ENCODE peak calls at places on chromosome 22, in four cellular contexts. One of them, this sample, is unnamed.

GRCh38 chr22:45785458-45785857 is 113.8 kb downstream of the ATXN10 start:
- DNase-seq in IMR-90: peak
- DNase-seq in H9: no peak
- DNase-seq in H1: no peak
- DNase-seq in this sample: no peak

GRCh38 chr22:23180893-23181762 is 819 bp downstream of the BCR start:
- DNase-seq in IMR-90: no peak
- DNase-seq in H9: no peak
- DNase-seq in H1: no peak
- DNase-seq in this sample: peak

GRCh38 chr22:25354456-25354855 is 135.0 kb downstream of the CRYBB2 start:
- DNase-seq in IMR-90: no peak
- DNase-seq in H9: no peak
- DNase-seq in H1: no peak
- DNase-seq in this sample: no peak

GRCh38 chr22:41052661-41053490 is 39.5 kb upstream of the EP300 start:
- DNase-seq in IMR-90: peak
- DNase-seq in H9: no peak
- DNase-seq in H1: no peak
- DNase-seq in this sample: peak

GRCh38 chr22:25942989-25943411 is 201.0 kb downstream of the MYO18B start:
- DNase-seq in IMR-90: no peak
- DNase-seq in H9: peak
- DNase-seq in H1: no peak
- DNase-seq in this sample: peak

GRCh38 chr22:46050916-46051614 is 74.1 kb upstream of the WNT7B start:
- DNase-seq in IMR-90: no peak
- DNase-seq in H9: no peak
- DNase-seq in H1: no peak
- DNase-seq in this sample: no peak

GRCh38 chr22:25232301-25232700 is 12.9 kb downstream of the CRYBB2 start:
- DNase-seq in IMR-90: peak
- DNase-seq in H9: no peak
- DNase-seq in H1: no peak
- DNase-seq in this sample: peak

GRCh38 chr22:29212738-29213137 is 7.0 kb downstream of the EMID1 start:
- DNase-seq in IMR-90: no peak
- DNase-seq in H9: no peak
- DNase-seq in H1: no peak
- DNase-seq in this sample: no peak

GRCh38 chr22:27697888-27698287 is 103.7 kb downstream of the MN1 start:
- DNase-seq in IMR-90: no peak
- DNase-seq in H9: no peak
- DNase-seq in H1: no peak
- DNase-seq in this sample: no peak

GRCh38 chr22:25453557-25453956 is 110.9 kb upstream of the GRK3 start:
- DNase-seq in IMR-90: no peak
- DNase-seq in H9: no peak
- DNase-seq in H1: no peak
- DNase-seq in this sample: no peak

GRCh38 chr22:31155425-31155824 is 4.6 kb upstream of the RNF185 start:
- DNase-seq in IMR-90: peak
- DNase-seq in H9: no peak
- DNase-seq in H1: no peak
- DNase-seq in this sample: no peak

GRCh38 chr22:30865656-30866055 is 102.9 kb downstream of the MORC2 start:
- DNase-seq in IMR-90: no peak
- DNase-seq in H9: peak
- DNase-seq in H1: peak
- DNase-seq in this sample: no peak

GRCh38 chr22:24986816-24987215 is 34.3 kb downstream of the KIAA1671 start:
- DNase-seq in IMR-90: no peak
- DNase-seq in H9: no peak
- DNase-seq in H1: no peak
- DNase-seq in this sample: no peak

GRCh38 chr22:21881841-21882753 is 14.7 kb upstream of the MAPK1 start:
- DNase-seq in IMR-90: no peak
- DNase-seq in H9: no peak
- DNase-seq in H1: no peak
- DNase-seq in this sample: no peak

GRCh38 chr22:39290724-39291161 is 28.7 kb downstream of the RPL3 start:
- DNase-seq in IMR-90: peak
- DNase-seq in H9: peak
- DNase-seq in H1: no peak
- DNase-seq in this sample: no peak

GRCh38 chr22:23259916-23260644 is 79.8 kb downstream of the BCR start:
- DNase-seq in IMR-90: no peak
- DNase-seq in H9: peak
- DNase-seq in H1: peak
- DNase-seq in this sample: peak

GRCh38 chr22:39959640-39960447 is at the start of gene TMA7B:
- DNase-seq in IMR-90: peak
- DNase-seq in H9: peak
- DNase-seq in H1: no peak
- DNase-seq in this sample: peak

GRCh38 chr22:33918676-33919590 is 1.3 kb downstream of the LARGE1 start:
- DNase-seq in IMR-90: peak
- DNase-seq in H9: no peak
- DNase-seq in H1: no peak
- DNase-seq in this sample: peak

GRCh38 chr22:17483670-17484372 is 79.5 kb upstream of the SLC25A18 start:
- DNase-seq in IMR-90: no peak
- DNase-seq in H9: no peak
- DNase-seq in H1: no peak
- DNase-seq in this sample: no peak

GRCh38 chr22:27108425-27109114 is 451.2 kb downstream of the MIAT start:
- DNase-seq in IMR-90: no peak
- DNase-seq in H9: no peak
- DNase-seq in H1: no peak
- DNase-seq in this sample: peak

GRCh38 chr22:19734163-19734562 is 10.8 kb downstream of the GP1BB start:
- DNase-seq in IMR-90: no peak
- DNase-seq in H9: no peak
- DNase-seq in H1: no peak
- DNase-seq in this sample: no peak
- H3K56ac ChIP-seq in IMR-90: no peak
- H3K56ac ChIP-seq in H9: no peak
- H3K56ac ChIP-seq in H1: no peak
- H3K56ac ChIP-seq in this sample: no peak

GRCh38 chr22:38286915-38287669 is 14.3 kb upstream of the TMEM184B start:
- DNase-seq in IMR-90: no peak
- DNase-seq in H9: no peak
- DNase-seq in H1: no peak
- DNase-seq in this sample: no peak

GRCh38 chr22:38292694-38293093 is 19.9 kb upstream of the TMEM184B start:
- DNase-seq in IMR-90: no peak
- DNase-seq in H9: no peak
- DNase-seq in H1: no peak
- DNase-seq in this sample: no peak

GRCh38 chr22:38291201-38291777 is 18.5 kb upstream of the TMEM184B start:
- DNase-seq in IMR-90: no peak
- DNase-seq in H9: no peak
- DNase-seq in H1: no peak
- DNase-seq in this sample: no peak

GRCh38 chr22:38290347-38290746 is 17.5 kb upstream of the TMEM184B start:
- DNase-seq in IMR-90: no peak
- DNase-seq in H9: no peak
- DNase-seq in H1: no peak
- DNase-seq in this sample: no peak

GRCh38 chr22:38289583-38290082 is 16.8 kb upstream of the TMEM184B start:
- DNase-seq in IMR-90: no peak
- DNase-seq in H9: no peak
- DNase-seq in H1: no peak
- DNase-seq in this sample: no peak
- H2BK120ac ChIP-seq in IMR-90: no peak
- H2BK120ac ChIP-seq in H9: no peak
- H2BK120ac ChIP-seq in H1: no peak
- H2BK120ac ChIP-seq in this sample: no peak

DNA sequence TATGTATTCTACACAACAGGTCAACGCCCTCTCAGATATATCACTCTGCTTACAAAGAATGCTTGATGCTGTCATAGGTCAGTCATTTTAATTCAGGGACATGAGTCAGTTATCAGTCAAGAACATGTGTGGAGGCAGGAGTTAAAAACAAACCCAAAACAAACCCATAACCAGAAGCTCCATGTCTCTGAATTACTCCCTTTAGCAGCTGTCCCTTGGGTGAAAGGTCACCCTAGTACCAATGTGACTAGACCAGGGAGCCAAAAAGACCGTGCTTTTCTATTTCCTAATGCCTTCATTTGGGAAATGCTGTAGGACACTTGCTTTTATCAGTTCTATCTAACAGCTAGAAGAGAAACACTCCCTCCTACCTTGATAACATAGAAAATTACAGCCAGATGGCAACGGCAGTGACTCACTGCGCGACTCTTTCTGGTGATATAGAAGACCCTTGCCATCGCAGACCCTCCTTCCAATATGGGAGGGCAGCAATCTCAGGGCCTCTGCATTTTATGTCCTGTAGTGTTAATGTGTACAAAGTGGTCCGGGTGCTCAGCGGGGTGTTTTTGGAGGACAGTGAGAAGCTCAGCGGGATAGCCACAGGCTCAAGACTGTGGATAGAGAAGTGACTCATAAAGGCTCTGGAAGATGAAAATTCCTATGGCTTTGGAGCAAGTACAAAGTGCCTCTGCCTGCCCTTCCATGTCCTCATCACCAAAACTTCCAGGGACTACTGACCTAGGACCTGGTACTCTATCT is 24.8 kb downstream of the APOL5 start:
- DNase-seq in IMR-90: peak
- DNase-seq in H9: no peak
- DNase-seq in H1: no peak
- DNase-seq in this sample: peak
- H3K4me2 ChIP-seq in IMR-90: peak
- H3K4me2 ChIP-seq in H9: no peak
- H3K4me2 ChIP-seq in H1: no peak
- H3K4me2 ChIP-seq in this sample: no peak

GRCh38 chr22:42692239-42693054 is 28.2 kb downstream of the A4GALT start:
- DNase-seq in IMR-90: no peak
- DNase-seq in H9: no peak
- DNase-seq in H1: no peak
- DNase-seq in this sample: peak
- H3K56ac ChIP-seq in IMR-90: no peak
- H3K56ac ChIP-seq in H9: no peak
- H3K56ac ChIP-seq in H1: no peak
- H3K56ac ChIP-seq in this sample: no peak

GRCh38 chr22:36398602-36399472 is 11.1 kb upstream of the MYH9 start:
- DNase-seq in IMR-90: peak
- DNase-seq in H9: no peak
- DNase-seq in H1: no peak
- DNase-seq in this sample: no peak

GRCh38 chr22:36397081-36397766 is 9.5 kb upstream of the MYH9 start:
- DNase-seq in IMR-90: peak
- DNase-seq in H9: no peak
- DNase-seq in H1: no peak
- DNase-seq in this sample: peak

GRCh38 chr22:36397767-36398093 is 10.0 kb upstream of the MYH9 start:
- DNase-seq in IMR-90: no peak
- DNase-seq in H9: no peak
- DNase-seq in H1: no peak
- DNase-seq in this sample: no peak

GRCh38 chr22:36395922-36396321 is 8.2 kb upstream of the MYH9 start:
- DNase-seq in IMR-90: peak
- DNase-seq in H9: no peak
- DNase-seq in H1: no peak
- DNase-seq in this sample: no peak

DNA sequence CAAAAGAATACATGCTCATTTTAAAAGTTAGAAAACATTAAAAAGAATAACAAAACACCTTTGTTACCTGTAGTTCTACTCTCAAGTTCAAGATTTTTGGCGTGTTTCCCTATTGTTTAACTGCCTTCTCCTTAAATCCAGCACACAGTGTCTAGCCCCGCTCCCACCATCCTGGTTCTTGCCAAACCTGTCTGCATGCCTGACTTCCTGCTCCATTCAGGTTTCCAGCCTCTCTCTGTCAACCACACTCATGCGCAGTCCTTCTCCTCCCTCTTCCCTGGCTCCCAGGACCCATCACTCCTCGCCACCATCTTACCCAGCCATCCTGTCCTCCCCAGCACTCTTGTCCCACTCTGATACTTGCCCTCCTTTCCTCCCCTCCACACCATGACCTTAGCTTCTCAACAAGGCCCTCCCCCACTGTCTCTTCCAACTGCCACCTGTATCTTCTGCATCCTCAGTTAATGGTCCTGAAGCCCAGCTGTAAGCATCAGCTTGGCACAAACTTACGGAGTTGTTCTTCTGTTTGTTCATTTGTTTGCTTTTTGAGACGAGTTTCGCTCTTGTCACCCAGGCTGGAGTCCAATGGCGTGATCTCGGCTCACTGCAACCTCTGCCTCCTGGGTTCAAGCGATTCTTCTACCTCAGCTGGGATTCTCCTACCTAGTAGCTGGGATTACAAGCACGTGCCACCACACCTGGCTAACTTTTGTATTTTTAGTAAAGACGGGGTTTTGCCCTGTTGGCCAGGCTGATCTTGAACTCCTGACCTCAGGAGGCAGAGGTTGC is 7.5 kb upstream of the MYH9 start:
- DNase-seq in IMR-90: no peak
- DNase-seq in H9: no peak
- DNase-seq in H1: no peak
- DNase-seq in this sample: no peak
- H2BK120ac ChIP-seq in IMR-90: peak
- H2BK120ac ChIP-seq in H9: no peak
- H2BK120ac ChIP-seq in H1: no peak
- H2BK120ac ChIP-seq in this sample: no peak

DNA sequence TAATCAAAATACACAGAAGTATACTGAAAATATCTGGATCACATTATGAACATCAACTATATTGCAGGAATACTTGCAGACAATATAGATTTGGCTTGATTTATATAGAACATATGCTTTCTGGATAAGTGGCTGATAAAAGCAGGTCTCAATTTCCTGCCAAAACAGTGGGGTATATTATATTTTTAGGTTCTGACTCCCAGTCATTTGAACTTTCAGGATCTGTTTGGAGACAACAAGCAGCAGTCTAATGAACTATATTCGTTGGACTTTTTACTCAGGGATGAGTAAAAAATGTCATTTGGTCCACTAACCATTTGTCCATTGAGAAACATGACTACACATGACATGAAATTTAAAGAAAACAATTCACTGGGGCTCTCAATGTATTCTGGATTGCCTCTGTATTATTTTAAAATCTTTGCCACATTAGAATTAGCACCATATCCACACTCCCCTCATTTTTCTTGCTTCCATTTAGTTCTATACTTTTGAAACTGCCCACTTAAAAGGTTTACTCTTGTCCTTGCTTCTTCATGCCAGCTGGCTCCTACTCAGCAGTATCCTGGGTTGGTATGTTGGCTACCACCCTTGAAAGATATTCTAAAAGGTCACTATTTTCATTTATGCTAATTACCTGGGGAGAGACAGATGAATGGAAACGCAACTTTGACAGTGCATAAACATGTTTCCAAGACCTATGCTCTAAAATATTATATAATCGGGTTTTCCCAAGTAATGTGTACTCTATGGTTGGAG is 153.0 kb downstream of the APOL5 start:
- DNase-seq in IMR-90: no peak
- DNase-seq in H9: no peak
- DNase-seq in H1: no peak
- DNase-seq in this sample: no peak
- H3K4me2 ChIP-seq in IMR-90: no peak
- H3K4me2 ChIP-seq in H9: no peak
- H3K4me2 ChIP-seq in H1: no peak
- H3K4me2 ChIP-seq in this sample: no peak

GRCh38 chr22:44311104-44311854 is 1.5 kb downstream of the SHISAL1 start:
- DNase-seq in IMR-90: no peak
- DNase-seq in H9: no peak
- DNase-seq in H1: no peak
- DNase-seq in this sample: no peak
- H3K56ac ChIP-seq in IMR-90: no peak
- H3K56ac ChIP-seq in H9: no peak
- H3K56ac ChIP-seq in H1: no peak
- H3K56ac ChIP-seq in this sample: no peak

This sample was measured in mesendoderm.